ENCODE peak calls at places on chromosomes 12 and 14, in six cellular contexts. O, R, U, T, Y and M are unnamed samples.

GRCh38 chr12:95484524-95484923 is 10.6 kb downstream of the METAP2 start:
- DNase-seq in U (peak), R (no peak), T (no peak), O (no peak), Y (no peak), M (no peak)

GRCh38 chr14:48703728-48704467 is 882.3 kb downstream of the RPS29 start:
- DNase-seq in U (no peak), R (no peak), Y (no peak), O (no peak), T (no peak), M (no peak)

GRCh38 chr14:75979071-75979571 is 2.7 kb downstream of the TGFB3 start:
- DNase-seq in T (no peak), O (peak), R (no peak), U (no peak), Y (peak), M (peak)

GRCh38 chr12:31929140-31929526 is 30.1 kb upstream of the RESF1 start:
- DNase-seq in Y (no peak), U (no peak), T (no peak), R (no peak), O (no peak), M (no peak)

GRCh38 chr14:33851931-33852330 is 98.9 kb downstream of the EGLN3 start:
- DNase-seq in R (no peak), U (no peak), O (no peak), Y (no peak), T (no peak), M (no peak)

GRCh38 chr12:46359667-46360280 is 12.8 kb downstream of the SLC38A2 start:
- DNase-seq in Y (no peak), U (no peak), T (no peak), O (no peak), R (no peak), M (no peak)

GRCh38 chr12:124759841-124760508 is 103.7 kb downstream of the SCARB1 start:
- DNase-seq in O (no peak), R (no peak), U (no peak), Y (no peak), T (no peak), M (no peak)

GRCh38 chr14:84961637-84962036 is 568.3 kb upstream of the FLRT2 start:
- DNase-seq in O (no peak), T (no peak), R (no peak), Y (no peak), U (no peak), M (no peak)

GRCh38 chr12:28930704-28931103 is 218.4 kb upstream of the FAR2 start:
- DNase-seq in T (no peak), O (no peak), U (no peak), R (no peak), Y (no peak), M (no peak)

GRCh38 chr14:39368261-39368959 is 63.8 kb downstream of the FBXO33 start:
- DNase-seq in Y (peak), O (peak), R (peak), T (no peak), U (peak), M (peak)

GRCh38 chr12:116420476-116420875 is 138.7 kb upstream of the MAP1LC3B2 start:
- DNase-seq in T (no peak), R (no peak), O (no peak), U (no peak), Y (no peak), M (no peak)

GRCh38 chr12:101051901-101052550 is 158.0 kb downstream of the SLC5A8 start:
- DNase-seq in R (peak), Y (no peak), U (peak), T (no peak), O (peak), M (no peak)

GRCh38 chr12:52600475-52600874 is 788 bp downstream of the KRT72 start:
- DNase-seq in U (no peak), R (no peak), Y (no peak), T (no peak), O (no peak), M (no peak)

GRCh38 chr12:45893240-45893639 is 97.1 kb downstream of the SCAF11 start:
- DNase-seq in U (no peak), O (no peak), R (peak), Y (peak), T (no peak), M (peak)

GRCh38 chr14:38350102-38350501 is 94.2 kb upstream of the CLEC14A start:
- DNase-seq in R (no peak), T (no peak), U (peak), O (no peak), Y (no peak), M (no peak)

GRCh38 chr12:57895337-57896138 is 45.8 kb upstream of the ATP23 start:
- DNase-seq in R (no peak), T (no peak), Y (no peak), U (no peak), O (no peak), M (no peak)

GRCh38 chr12:57897296-57897974 is 43.9 kb upstream of the ATP23 start:
- DNase-seq in R (no peak), O (no peak), T (no peak), U (no peak), Y (no peak), M (no peak)

GRCh38 chr12:57896139-57896436 is 45.3 kb upstream of the ATP23 start:
- DNase-seq in Y (no peak), U (no peak), R (no peak), T (no peak), O (no peak), M (no peak)

GRCh38 chr12:57898308-57898970 is 42.9 kb upstream of the ATP23 start:
- DNase-seq in O (no peak), T (peak), R (no peak), Y (no peak), U (peak), M (no peak)

DNA sequence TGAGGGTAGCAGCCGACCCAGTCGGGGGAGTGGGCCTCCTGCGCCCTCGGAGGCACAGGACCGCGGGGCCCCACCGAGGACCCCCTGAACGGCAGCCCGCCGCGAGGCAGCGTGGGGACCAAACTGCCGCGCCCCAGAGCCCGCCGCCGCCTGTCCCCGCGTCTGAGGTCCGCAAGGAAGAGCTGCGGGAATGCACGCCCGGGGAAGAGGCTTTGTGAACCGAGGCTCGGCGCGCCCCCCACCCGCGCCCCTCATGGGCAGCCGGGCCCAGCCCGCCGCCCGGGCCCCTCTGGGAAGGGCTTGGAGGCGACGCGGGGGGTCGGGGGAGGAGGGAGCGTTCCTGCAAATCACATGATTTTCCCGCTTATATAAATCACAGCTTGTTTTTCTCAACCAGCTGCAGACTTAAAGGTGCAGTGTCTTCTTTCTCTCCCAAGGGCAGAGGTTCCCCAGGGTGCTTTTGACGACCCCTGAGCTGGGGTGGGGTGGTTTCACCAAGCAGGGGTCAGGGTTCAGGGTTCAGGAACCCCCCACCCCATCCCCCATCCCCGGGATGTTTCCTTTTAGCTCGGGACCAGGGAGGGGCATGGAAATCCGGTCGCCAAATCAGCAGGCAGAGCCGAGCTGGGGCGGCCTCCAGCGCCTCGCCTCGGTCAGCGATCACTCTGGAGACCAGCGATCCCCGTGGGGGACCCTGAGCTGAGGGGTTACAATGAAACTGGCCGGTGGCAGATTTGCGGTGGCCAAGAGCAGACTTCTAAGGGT is 44.7 kb upstream of the ATP23 start:
- DNase-seq in R (no peak), Y (no peak), T (no peak), O (peak), U (peak), M (no peak)
- TF ChIP-seq CTCF in R (peak), Y (peak), T (peak), O (peak), U (peak), M (no peak)

GRCh38 chr12:113200016-113200797 is 14.7 kb downstream of the RITA1 start:
- DNase-seq in O (no peak), Y (no peak), R (no peak), T (no peak), U (no peak), M (peak)
- TF ChIP-seq MYC in O (no peak), Y (no peak), R (no peak), T (no peak), U (no peak), M (no peak)

GRCh38 chr12:93199831-93200236 is 177.9 kb upstream of the NUDT4 start:
- DNase-seq in O (no peak), R (no peak), T (no peak), Y (peak), U (no peak), M (no peak)
- TF ChIP-seq CTCF in O (no peak), R (no peak), T (no peak), Y (no peak), U (no peak), M (no peak)

GRCh38 chr14:63854330-63854729 is 1.5 kb downstream of the SYNE2 start:
- DNase-seq in O (no peak), T (no peak), U (no peak), R (no peak), Y (no peak), M (no peak)
- TF ChIP-seq MYC in O (no peak), T (no peak), U (no peak), R (no peak), Y (no peak), M (no peak)

GRCh38 chr12:104234926-104235499 is 19.4 kb downstream of the TXNRD1 start:
- DNase-seq in Y (no peak), U (no peak), O (no peak), T (no peak), R (no peak), M (no peak)
- TF ChIP-seq CTCF in Y (no peak), U (no peak), O (no peak), T (no peak), R (no peak), M (no peak)

GRCh38 chr12:69071091-69071370 is 138.1 kb upstream of the CPM start:
- DNase-seq in Y (no peak), R (no peak), O (no peak), T (no peak), U (no peak), M (no peak)
- TF ChIP-seq MYC in Y (no peak), R (no peak), O (no peak), T (no peak), U (no peak), M (no peak)

GRCh38 chr12:55705802-55706402 is 1.8 kb downstream of the ITGA7 start:
- DNase-seq in T (no peak), R (no peak), Y (peak), U (no peak), O (peak), M (no peak)
- TF ChIP-seq CTCF in T (peak), R (peak), Y (peak), U (peak), O (peak), M (peak)